ENCODE peak calls at places on chromosomes 7 and 10, in seven cellular contexts. One of them, this sample, is unnamed.

GRCh38 chr10:107576746-107577145 is 412.2 kb upstream of the SORCS1 start:
- DNase-seq in NCI-H510A treated with DMSO at 0.1 percent for 48 hours: no peak
- DNase-seq in T-helper 1 cell: no peak
- DNase-seq in activated naive CD8-positive, alpha-beta T cell treated with anti-CD3 and anti-CD28 coated beads, Interleukin-2, amount 50 U/mL, for 16 hours: no peak
- DNase-seq in OCI-LY7: no peak
- DNase-seq in anterior cingulate cortex: no peak
- DNase-seq in stimulated activated naive CD4-positive, alpha-beta T cell: no peak
- DNase-seq in this sample: no peak

GRCh38 chr10:6141296-6142151 is 52.7 kb downstream of the RBM17 start:
- DNase-seq in stimulated activated naive CD4-positive, alpha-beta T cell: no peak
- DNase-seq in activated naive CD8-positive, alpha-beta T cell treated with anti-CD3 and anti-CD28 coated beads, Interleukin-2, amount 50 U/mL, for 16 hours: no peak
- DNase-seq in T-helper 1 cell: peak; percentile 82
- DNase-seq in NCI-H510A treated with DMSO at 0.1 percent for 48 hours: no peak
- DNase-seq in anterior cingulate cortex: no peak
- DNase-seq in OCI-LY7: peak; percentile 56
- DNase-seq in this sample: no peak

GRCh38 chr10:19226025-19226424 is 177.4 kb downstream of the MALRD1 start:
- DNase-seq in T-helper 1 cell: no peak
- DNase-seq in OCI-LY7: no peak
- DNase-seq in NCI-H510A treated with DMSO at 0.1 percent for 48 hours: no peak
- DNase-seq in anterior cingulate cortex: no peak
- DNase-seq in activated naive CD8-positive, alpha-beta T cell treated with anti-CD3 and anti-CD28 coated beads, Interleukin-2, amount 50 U/mL, for 16 hours: no peak
- DNase-seq in stimulated activated naive CD4-positive, alpha-beta T cell: no peak
- DNase-seq in this sample: no peak

GRCh38 chr10:24762966-24763623 is 39.4 kb upstream of the ARHGAP21 start:
- DNase-seq in NCI-H510A treated with DMSO at 0.1 percent for 48 hours: no peak
- DNase-seq in stimulated activated naive CD4-positive, alpha-beta T cell: no peak
- DNase-seq in anterior cingulate cortex: no peak
- DNase-seq in OCI-LY7: no peak
- DNase-seq in T-helper 1 cell: no peak
- DNase-seq in activated naive CD8-positive, alpha-beta T cell treated with anti-CD3 and anti-CD28 coated beads, Interleukin-2, amount 50 U/mL, for 16 hours: no peak
- DNase-seq in this sample: no peak

GRCh38 chr7:81887098-81887497 is 117.3 kb upstream of the HGF start:
- DNase-seq in activated naive CD8-positive, alpha-beta T cell treated with anti-CD3 and anti-CD28 coated beads, Interleukin-2, amount 50 U/mL, for 16 hours: no peak
- DNase-seq in anterior cingulate cortex: no peak
- DNase-seq in T-helper 1 cell: no peak
- DNase-seq in NCI-H510A treated with DMSO at 0.1 percent for 48 hours: peak; percentile 67
- DNase-seq in OCI-LY7: peak; percentile 61
- DNase-seq in stimulated activated naive CD4-positive, alpha-beta T cell: no peak
- DNase-seq in this sample: no peak

GRCh38 chr7:98802088-98802780 is 67.6 kb downstream of the TMEM130 start:
- DNase-seq in anterior cingulate cortex: no peak
- DNase-seq in stimulated activated naive CD4-positive, alpha-beta T cell: no peak
- DNase-seq in T-helper 1 cell: peak; percentile 17
- DNase-seq in activated naive CD8-positive, alpha-beta T cell treated with anti-CD3 and anti-CD28 coated beads, Interleukin-2, amount 50 U/mL, for 16 hours: no peak
- DNase-seq in NCI-H510A treated with DMSO at 0.1 percent for 48 hours: peak; percentile 21
- DNase-seq in OCI-LY7: peak; percentile 72
- DNase-seq in this sample: peak; percentile 31

GRCh38 chr7:2468227-2468626 is 8.0 kb downstream of the GRIFIN start:
- DNase-seq in stimulated activated naive CD4-positive, alpha-beta T cell: no peak
- DNase-seq in anterior cingulate cortex: no peak
- DNase-seq in activated naive CD8-positive, alpha-beta T cell treated with anti-CD3 and anti-CD28 coated beads, Interleukin-2, amount 50 U/mL, for 16 hours: no peak
- DNase-seq in NCI-H510A treated with DMSO at 0.1 percent for 48 hours: no peak
- DNase-seq in T-helper 1 cell: no peak
- DNase-seq in OCI-LY7: no peak
- DNase-seq in this sample: no peak

GRCh38 chr10:51014680-51015425 is 59.4 kb upstream of the PRKG1 start:
- DNase-seq in anterior cingulate cortex: no peak
- DNase-seq in NCI-H510A treated with DMSO at 0.1 percent for 48 hours: no peak
- DNase-seq in activated naive CD8-positive, alpha-beta T cell treated with anti-CD3 and anti-CD28 coated beads, Interleukin-2, amount 50 U/mL, for 16 hours: no peak
- DNase-seq in OCI-LY7: no peak
- DNase-seq in T-helper 1 cell: no peak
- DNase-seq in stimulated activated naive CD4-positive, alpha-beta T cell: no peak
- DNase-seq in this sample: no peak